ENCODE peak calls at places on chromosome 9, in five cellular contexts. O, B, W, G and R are unnamed samples.

GRCh38 chr9:2291980-2292704 is 277.0 kb downstream of the SMARCA2 start:
- DNase-seq in O (no peak), B (no peak), W (no peak), G (no peak), R (no peak)

GRCh38 chr9:86978986-86979385 is 31.7 kb upstream of the GAS1 start:
- DNase-seq in O (no peak), B (no peak), W (no peak), G (no peak), R (no peak)

GRCh38 chr9:68653141-68653595 is 51.9 kb upstream of the PIP5K1B start:
- DNase-seq in O (peak; percentile 72), B (no peak), W (no peak), G (no peak), R (no peak)

GRCh38 chr9:82982271-82982880 is 80.6 kb downstream of the RASEF start:
- DNase-seq in O (no peak), B (no peak), W (no peak), G (no peak), R (no peak)

GRCh38 chr9:129263836-129264235 is 85.8 kb upstream of the IER5L start:
- DNase-seq in O (no peak), B (no peak), W (no peak), G (no peak), R (no peak)

GRCh38 chr9:111961011-111961410 is 64.4 kb downstream of the UGCG start:
- DNase-seq in O (no peak), B (no peak), W (no peak), G (no peak), R (no peak)

GRCh38 chr9:136955943-136956335 is 3.9 kb downstream of the LCN12 start:
- DNase-seq in O (no peak), B (no peak), W (no peak), G (no peak), R (no peak)

GRCh38 chr9:122195875-122196274 is 32.9 kb downstream of the LHX6 start:
- DNase-seq in O (no peak), B (no peak), W (no peak), G (no peak), R (no peak)

GRCh38 chr9:82332018-82332773 is 343.6 kb downstream of the SPATA31D1 start:
- DNase-seq in O (no peak), B (no peak), W (no peak), G (no peak), R (no peak)

GRCh38 chr9:134243778-134244467 is 79.6 kb upstream of the RNU6ATAC start:
- DNase-seq in O (peak; percentile 42), B (no peak), W (no peak), G (no peak), R (no peak)

GRCh38 chr9:18720691-18721090 is 246.7 kb downstream of the ADAMTSL1 start:
- DNase-seq in O (no peak), B (no peak), W (no peak), G (no peak), R (no peak)

DNA sequence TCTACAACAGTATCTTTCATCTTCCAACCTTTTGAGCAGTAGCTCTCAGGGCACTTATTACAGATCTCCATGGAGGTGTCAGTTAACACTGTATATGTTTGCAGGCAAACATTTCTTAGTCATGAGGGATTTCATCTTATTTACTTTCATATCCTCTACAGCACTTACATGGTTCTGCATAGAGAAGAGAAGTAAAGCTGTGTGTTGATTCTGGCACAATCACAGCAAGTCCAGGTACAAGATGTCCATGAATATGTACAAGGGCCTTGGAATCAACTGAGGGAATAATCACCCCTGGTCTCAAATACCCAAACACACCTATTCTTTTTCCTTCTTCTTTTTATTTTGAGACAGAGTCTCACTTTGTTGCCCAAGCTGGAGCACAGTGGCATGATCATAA is 142.0 kb upstream of the TRPM3 start:
- DNase-seq in O (no peak), B (no peak), W (no peak), G (no peak), R (no peak)
- TF ChIP-seq SUZ12 in O (no peak), B (no peak), W (no peak), G (no peak), R (no peak)

DNA sequence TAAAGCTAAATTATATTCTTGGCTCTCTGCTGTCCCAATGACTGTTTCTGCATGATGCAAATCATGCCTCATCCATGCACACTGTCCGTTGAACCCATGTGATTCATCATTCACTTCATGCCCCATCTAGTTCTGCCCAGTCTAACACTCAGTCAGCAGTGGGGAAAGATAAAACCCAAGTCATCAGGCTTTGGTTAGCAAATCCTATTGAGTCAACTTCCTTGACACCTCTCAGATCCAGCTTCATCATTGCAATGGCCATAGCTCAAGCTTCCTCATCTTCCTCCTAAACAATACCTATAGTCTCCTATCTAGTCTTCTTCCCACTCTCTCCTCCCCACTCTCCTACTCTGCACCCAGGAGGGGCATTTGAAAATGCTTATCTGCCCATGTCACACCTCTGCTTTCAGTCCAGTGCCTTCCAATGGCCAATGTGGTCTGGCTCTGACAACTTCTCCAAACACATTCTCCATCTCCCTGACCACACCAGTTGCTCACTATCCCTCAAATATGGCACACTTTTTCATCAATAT is 266.0 kb upstream of the TRIM32 start:
- DNase-seq in O (no peak), B (no peak), W (no peak), G (no peak), R (no peak)
- TF ChIP-seq SUZ12 in O (no peak), B (no peak), W (no peak), G (no peak), R (no peak)

GRCh38 chr9:36091028-36091953 is 45.2 kb upstream of the GLIPR2 start:
- DNase-seq in O (no peak), B (no peak), W (no peak), G (peak; percentile 63), R (no peak)

GRCh38 chr9:36092014-36092413 is 44.5 kb upstream of the GLIPR2 start:
- DNase-seq in O (no peak), B (no peak), W (no peak), G (no peak), R (no peak)

GRCh38 chr9:36093384-36093783 is 43.1 kb upstream of the GLIPR2 start:
- DNase-seq in O (no peak), B (no peak), W (no peak), G (no peak), R (no peak)

GRCh38 chr9:36088020-36088419 is 48.5 kb upstream of the GLIPR2 start:
- DNase-seq in O (no peak), B (no peak), W (no peak), G (no peak), R (no peak)

DNA sequence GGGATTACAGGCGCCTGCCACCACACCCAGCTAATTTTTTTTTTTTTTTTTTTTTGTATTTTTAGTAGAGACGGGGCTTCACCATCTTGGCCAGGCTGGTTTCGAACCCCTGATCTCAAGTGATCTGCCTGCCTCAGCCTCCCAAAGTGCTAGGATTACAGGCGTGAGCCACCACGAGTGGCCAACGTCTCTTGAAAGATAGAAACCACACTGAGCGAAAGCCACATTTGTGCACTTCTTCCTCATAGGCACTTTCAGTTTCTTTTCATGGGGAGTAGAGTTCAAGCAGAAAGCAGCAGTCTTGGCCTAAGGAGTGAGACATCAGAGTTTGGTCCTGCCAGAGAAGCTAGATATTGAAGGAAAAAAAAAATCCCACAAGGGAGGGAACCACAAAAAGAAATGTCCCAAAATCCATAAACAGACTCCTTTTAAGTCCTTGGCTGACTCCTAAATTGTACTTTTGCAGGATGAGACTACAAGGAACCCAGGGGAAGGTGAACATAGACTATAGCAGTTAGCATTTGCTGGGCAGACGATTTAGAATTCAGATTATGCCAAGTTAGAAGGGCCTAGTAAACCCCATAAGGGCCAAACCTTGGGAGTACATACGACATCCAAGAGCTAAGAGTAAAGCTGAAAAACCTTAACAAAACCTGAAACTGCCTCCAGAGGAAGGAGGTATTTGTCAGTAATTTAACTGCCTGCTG is 43.9 kb upstream of the GLIPR2 start:
- DNase-seq in O (peak; percentile 65), B (no peak), W (no peak), G (no peak), R (no peak)
- TF ChIP-seq SUZ12 in O (no peak), B (no peak), W (no peak), G (no peak), R (no peak)

DNA sequence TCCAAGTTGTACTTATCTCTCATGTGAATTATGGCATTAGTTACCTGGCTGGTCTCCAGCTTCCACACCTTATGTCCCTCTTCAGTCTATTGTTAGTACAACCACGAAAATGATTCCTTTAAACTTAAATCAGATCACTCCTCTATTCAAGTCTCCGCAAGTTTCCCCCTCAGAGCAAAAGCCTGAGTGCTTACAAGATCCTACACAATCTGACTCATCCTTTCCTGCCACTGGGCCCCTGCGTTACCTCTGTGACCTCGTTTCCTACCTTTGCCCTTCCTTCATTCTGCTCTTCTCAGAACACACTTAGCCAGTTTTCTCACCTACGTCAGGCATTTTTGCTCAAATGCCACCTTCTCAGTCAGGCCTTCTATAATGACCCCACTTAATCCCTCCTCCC is 45.1 kb upstream of the GLIS3 start:
- DNase-seq in O (no peak), B (no peak), W (no peak), G (no peak), R (no peak)
- TF ChIP-seq SUZ12 in O (no peak), B (no peak), W (no peak), G (no peak), R (no peak)

DNA sequence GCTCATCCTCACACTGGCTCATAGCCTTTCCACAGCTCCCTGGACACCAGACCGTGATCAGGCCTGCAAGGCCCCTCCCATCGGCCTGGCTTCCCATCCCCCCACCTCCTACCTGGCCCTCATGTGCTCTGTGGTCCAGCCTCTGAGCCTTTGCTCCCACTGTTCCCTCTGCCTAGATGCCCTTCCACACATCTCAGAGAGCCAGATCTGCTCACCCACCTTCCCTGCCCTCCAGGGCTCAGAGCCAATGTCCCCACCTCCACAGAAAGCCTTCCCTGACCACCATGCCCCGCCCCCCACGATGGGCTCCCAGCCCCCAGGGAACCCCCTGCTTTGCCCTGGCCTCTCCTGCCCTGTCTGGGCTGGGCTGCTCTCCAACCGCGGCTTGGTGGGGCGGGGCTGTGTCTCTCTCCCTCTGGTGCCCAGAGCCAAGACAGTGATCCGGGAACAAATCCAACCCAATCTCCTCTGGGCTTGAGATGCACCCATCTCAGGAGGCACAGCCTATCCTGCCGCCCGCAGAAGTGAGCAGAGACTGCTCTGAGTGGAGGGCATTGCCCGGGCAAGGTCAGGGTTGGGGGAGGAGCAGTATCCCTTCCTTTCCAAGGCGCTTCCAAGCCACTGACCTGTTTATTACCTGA is 1.6 kb downstream of the NINJ1 start:
- DNase-seq in O (no peak), B (no peak), W (no peak), G (no peak), R (no peak)
- TF ChIP-seq SUZ12 in O (no peak), B (no peak), W (no peak), G (no peak), R (no peak)

GRCh38 chr9:21766096-21766495 is 36.3 kb upstream of the MTAP start:
- DNase-seq in O (no peak), B (no peak), W (no peak), G (peak; percentile 7), R (no peak)

GRCh38 chr9:21770877-21771560 is 31.4 kb upstream of the MTAP start:
- DNase-seq in O (no peak), B (no peak), W (no peak), G (no peak), R (no peak)
- TF ChIP-seq SUZ12 in O (no peak), B (no peak), W (no peak), G (no peak), R (no peak)